ENCODE peak calls at places on chromosomes 2 and 18, in nine cellular contexts. V, Z, E, S, X, T, Y, C and L are unnamed samples.

GRCh38 chr2:200099271-200099670 is 143.9 kb downstream of the MAIP1 start:
- DNase-seq in V (peak), C (no peak), Z (no peak), E (no peak), S (no peak), Y (no peak), T (no peak), X (no peak), L (no peak)

GRCh38 chr2:47429795-47430194 is 26.8 kb downstream of the MSH2 start:
- DNase-seq in Z (no peak), V (peak), E (peak), C (no peak), X (no peak), Y (no peak), T (no peak), S (no peak), L (no peak)

GRCh38 chr2:119223521-119224390 is at the start of gene STEAP3:
- DNase-seq in Y (peak), Z (peak), X (peak), C (peak), V (no peak), T (peak), E (peak), S (peak), L (peak)

GRCh38 chr2:84393829-84394228 is 65.3 kb downstream of the SUCLG1 start:
- DNase-seq in X (no peak), T (no peak), Y (no peak), E (peak), Z (no peak), V (no peak), S (no peak), C (no peak), L (no peak)

GRCh38 chr2:10331702-10332401 is 29.1 kb downstream of the HPCAL1 start:
- DNase-seq in S (no peak), T (no peak), E (no peak), V (no peak), C (no peak), X (peak), Z (no peak), Y (no peak), L (no peak)

GRCh38 chr2:223185638-223186037 is 133.6 kb downstream of the KCNE4 start:
- DNase-seq in Y (no peak), E (no peak), V (peak), Z (no peak), C (no peak), X (no peak), S (no peak), T (no peak), L (no peak)

GRCh38 chr18:46061387-46061786 is 10.7 kb downstream of the PSTPIP2 start:
- DNase-seq in T (no peak), X (no peak), Z (no peak), Y (no peak), C (no peak), S (peak), V (no peak), E (no peak), L (no peak)

GRCh38 chr2:96906719-96907404 is 37.0 kb upstream of the SEMA4C start:
- DNase-seq in E (no peak), S (no peak), Y (peak), T (no peak), X (no peak), C (peak), Z (no peak), V (no peak), L (peak)

GRCh38 chr2:34241905-34242740 is 643.0 kb upstream of the FAM98A start:
- DNase-seq in X (no peak), E (no peak), C (no peak), V (no peak), Z (no peak), T (peak), S (peak), Y (no peak), L (peak)

GRCh38 chr2:75157435-75157834 is 41.9 kb downstream of the TACR1 start:
- DNase-seq in E (no peak), Z (no peak), V (peak), S (no peak), Y (no peak), T (no peak), C (peak), X (no peak), L (no peak)

GRCh38 chr2:108960006-108960405 is 29.0 kb downstream of the EDAR start:
- DNase-seq in X (no peak), C (no peak), Y (no peak), Z (no peak), V (no peak), T (no peak), E (no peak), S (no peak), L (no peak)
- TF ChIP-seq CTCF in X (no peak), C (peak), Y (no peak), Z (no peak), V (peak), T (no peak), E (peak), S (no peak), L (no peak)

GRCh38 chr18:12460874-12461273 is 53.1 kb downstream of the PRELID3A start:
- DNase-seq in T (no peak), C (peak), Y (no peak), V (no peak), X (no peak), S (no peak), Z (no peak), E (no peak), L (no peak)

GRCh38 chr18:12455511-12455910 is 47.8 kb downstream of the PRELID3A start:
- DNase-seq in T (no peak), E (peak), X (no peak), V (no peak), C (no peak), S (no peak), Y (no peak), Z (no peak), L (no peak)

GRCh38 chr18:12462242-12462641 is 54.5 kb downstream of the PRELID3A start:
- DNase-seq in Y (no peak), T (no peak), E (no peak), C (no peak), S (no peak), X (no peak), Z (no peak), V (no peak), L (no peak)

GRCh38 chr18:12461326-12461725 is 53.6 kb downstream of the PRELID3A start:
- DNase-seq in C (no peak), S (no peak), E (no peak), X (no peak), Z (no peak), V (no peak), Y (no peak), T (no peak), L (no peak)

GRCh38 chr18:12458761-12459160 is 51.0 kb downstream of the PRELID3A start:
- DNase-seq in V (no peak), Y (no peak), C (no peak), S (no peak), E (no peak), T (no peak), X (no peak), Z (no peak), L (no peak)
- H3K27ac ChIP-seq in V (no peak), Y (no peak), C (no peak), S (no peak), E (no peak), T (no peak), X (no peak), Z (no peak), L (no peak)

GRCh38 chr2:172674968-172675303 is 60.7 kb upstream of the RAPGEF4 start:
- DNase-seq in V (no peak), Z (no peak), T (no peak), X (no peak), C (no peak), S (no peak), E (no peak), Y (no peak), L (no peak)
- TF ChIP-seq CTCF in V (no peak), Z (no peak), T (no peak), X (no peak), C (no peak), S (no peak), E (no peak), Y (no peak), L (no peak)

DNA sequence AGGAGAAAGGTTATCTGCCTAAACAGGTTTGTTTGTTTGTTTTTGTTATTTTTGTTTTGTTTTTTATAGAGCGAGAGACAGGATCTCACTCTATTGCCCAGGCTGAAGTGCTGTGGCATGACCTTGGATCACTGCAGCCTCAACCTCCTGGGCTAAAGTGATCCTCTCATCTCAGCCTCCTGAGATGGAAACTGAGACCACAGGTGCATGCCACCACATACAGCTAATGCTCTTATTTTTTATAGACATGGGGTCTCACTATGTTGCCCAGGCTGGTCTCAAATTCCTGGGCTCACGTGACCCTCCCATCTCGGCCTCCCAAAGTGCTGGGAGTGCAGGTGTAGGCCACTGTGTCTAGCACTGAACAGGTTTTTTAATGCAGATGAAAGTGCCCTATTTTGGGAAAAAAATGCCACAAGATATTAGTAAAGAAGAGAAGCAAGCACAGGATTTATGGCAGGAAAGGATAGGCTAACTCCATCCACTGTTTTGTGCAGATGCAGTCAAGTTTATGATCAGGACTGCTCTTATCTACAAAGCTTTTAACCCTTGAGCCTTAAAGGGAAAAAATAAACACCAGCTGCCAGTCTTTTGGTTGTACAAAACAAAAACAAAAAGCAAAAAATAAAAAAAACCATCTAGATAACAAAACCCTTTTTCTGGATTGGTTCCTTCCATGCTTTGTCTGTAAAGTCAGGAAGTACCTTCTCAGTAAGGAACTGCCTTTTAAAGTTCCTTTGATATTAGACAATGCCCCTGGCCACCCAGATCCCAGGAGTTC is 29.4 kb downstream of the MAP4K3 start:
- DNase-seq in E (no peak), Z (no peak), Y (no peak), C (no peak), S (no peak), V (no peak), T (no peak), X (no peak), L (no peak)
- H3K27ac ChIP-seq in E (no peak), Z (no peak), Y (no peak), C (no peak), S (no peak), V (no peak), T (no peak), X (no peak), L (no peak)

DNA sequence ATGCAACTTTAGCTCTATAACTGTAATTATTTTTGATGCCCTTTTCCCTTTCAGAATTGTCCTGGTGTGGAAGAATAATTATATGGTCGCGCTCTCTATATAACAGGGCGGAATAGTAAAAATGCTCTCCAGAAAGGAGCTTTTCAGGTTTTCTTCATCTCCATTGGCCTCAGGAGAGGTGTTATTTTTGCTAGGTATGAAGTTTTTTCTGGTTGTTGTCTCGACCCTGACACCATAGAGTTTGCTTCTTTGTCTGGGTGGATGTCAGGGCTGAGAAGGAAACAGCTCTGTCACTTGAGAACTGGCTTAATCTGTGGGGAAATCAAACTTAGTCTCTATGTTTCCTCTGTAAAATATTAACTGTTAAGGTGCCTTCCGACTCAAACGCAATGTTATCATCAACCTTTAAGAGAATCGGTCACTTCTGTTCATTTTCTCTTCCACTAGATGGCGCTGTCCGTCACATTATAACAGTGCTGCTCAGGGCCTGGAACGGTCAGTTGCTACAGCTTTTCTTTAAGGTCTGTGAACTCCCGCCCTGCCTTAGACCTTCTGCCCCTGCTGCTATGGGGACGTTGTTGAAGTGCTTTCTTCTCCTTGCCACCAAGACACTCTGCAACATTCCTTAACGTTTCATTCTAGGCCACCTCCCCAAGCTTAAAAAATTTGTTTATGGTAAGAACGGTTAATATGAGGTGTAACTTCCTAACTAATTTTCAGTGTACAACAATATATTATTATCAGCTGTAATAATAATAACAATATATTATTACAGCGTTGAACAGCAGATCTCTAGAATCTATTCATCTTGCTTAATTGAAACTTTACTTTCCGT is 23.8 kb upstream of the SERPINB12 start:
- DNase-seq in E (peak), X (peak), S (peak), T (no peak), Y (peak), V (peak), Z (peak), C (peak), L (peak)
- TF ChIP-seq CTCF in E (peak), X (peak), S (peak), T (peak), Y (peak), V (peak), Z (peak), C (peak), L (peak)

DNA sequence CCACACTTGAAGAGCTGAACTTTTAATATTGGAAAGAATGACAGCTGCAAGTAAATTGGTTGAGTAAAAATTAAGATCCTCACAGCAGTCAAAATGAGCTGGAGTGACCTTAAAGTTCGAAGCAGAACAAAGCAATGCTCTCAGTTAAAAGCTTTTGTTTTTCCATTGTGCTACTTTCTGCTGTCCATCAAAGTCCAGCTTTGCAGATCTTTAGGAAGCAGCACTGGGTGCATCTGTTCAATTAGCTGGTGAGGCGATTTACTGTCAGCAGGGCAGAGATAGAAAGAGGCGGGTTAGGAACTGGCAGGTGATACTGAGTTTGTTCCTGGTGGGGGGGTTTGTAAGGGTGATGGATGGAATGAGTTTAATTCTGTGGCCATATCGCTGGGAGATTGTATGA is 834.8 kb downstream of the CPS1 start:
- DNase-seq in V (no peak), Z (peak), E (no peak), C (peak), Y (no peak), S (no peak), T (no peak), X (no peak), L (no peak)
- H3K27ac ChIP-seq in V (no peak), Z (no peak), E (no peak), C (no peak), Y (no peak), S (no peak), T (no peak), X (no peak), L (no peak)

DNA sequence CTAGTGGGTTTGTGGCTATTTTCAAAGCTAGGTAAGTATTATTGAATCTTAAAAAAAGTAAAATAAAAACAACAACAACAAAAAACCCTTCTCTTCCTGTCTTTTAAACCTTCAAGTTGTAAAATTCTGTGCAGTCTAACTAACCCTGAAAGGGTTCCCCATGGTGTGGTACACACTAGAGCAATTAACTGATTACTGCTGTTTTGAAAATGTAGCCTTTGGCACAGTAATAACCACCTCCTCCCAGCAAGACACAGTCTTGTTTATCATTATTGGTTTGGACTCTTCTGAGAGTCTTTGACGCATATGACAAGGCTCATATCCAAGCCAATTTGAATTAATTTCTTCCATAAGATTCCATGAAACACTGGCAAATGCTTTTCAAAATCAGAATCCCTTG is 2184.6 kb upstream of the PIK3C3 start:
- DNase-seq in S (no peak), E (no peak), Z (no peak), V (no peak), T (no peak), Y (no peak), C (no peak), X (no peak), L (no peak)
- TF ChIP-seq CTCF in S (no peak), E (no peak), Z (no peak), V (no peak), T (no peak), Y (no peak), C (no peak), X (no peak), L (no peak)

GRCh38 chr18:48829443-48830149 is 121.2 kb downstream of the SMAD7 start:
- DNase-seq in Z (peak), Y (no peak), T (peak), V (no peak), C (no peak), X (no peak), E (no peak), S (no peak), L (no peak)
- H3K27ac ChIP-seq in Z (no peak), Y (peak), T (peak), V (no peak), C (peak), X (no peak), E (no peak), S (no peak), L (no peak)